ENCODE peak calls at places on chromosomes 6 and 20, in nine cellular contexts. M is SJSA1; R is CD4-positive, CD25-positive, alpha-beta regulatory T cell; S is heart left ventricle; Z is GM06990; C is effector CD4-positive, alpha-beta T cell; N is SK-MEL-5; A is uterus; O is NCI-H510A treated with DMSO at 0.1 percent for 48 hours. D is an unnamed sample.

GRCh38 chr20:45354423-45355208 is 6.4 kb upstream of the SDC4 start:
- DNase-seq in M (peak; percentile 28), R (no peak), S (no peak), Z (no peak), C (no peak), N (no peak), A (no peak), O (no peak), D (no peak)

GRCh38 chr20:64106435-64106961 is 867 bp downstream of the NPBWR2 start:
- DNase-seq in M (no peak), R (no peak), S (peak; percentile 25), Z (no peak), C (no peak), N (no peak), A (no peak), O (no peak), D (no peak)

GRCh38 chr20:17912916-17913315 is 55.7 kb downstream of the SNX5 start:
- DNase-seq in M (no peak), R (no peak), S (no peak), Z (no peak), C (no peak), N (no peak), A (no peak), O (no peak), D (no peak)

GRCh38 chr20:57062241-57062640 is 204.2 kb downstream of the BMP7 start:
- DNase-seq in M (no peak), R (no peak), S (no peak), Z (no peak), C (no peak), N (no peak), A (no peak), O (no peak), D (no peak)

GRCh38 chr6:46323312-46323965 is 152.7 kb upstream of the ENPP5 start:
- DNase-seq in M (no peak), R (no peak), S (no peak), Z (no peak), C (no peak), N (no peak), A (peak; percentile 20), O (no peak), D (no peak)

GRCh38 chr6:69846770-69847506 is 19.4 kb upstream of the COL19A1 start:
- DNase-seq in M (no peak), R (no peak), S (no peak), Z (no peak), C (no peak), N (no peak), A (no peak), O (no peak), D (no peak)

GRCh38 chr6:77876300-77876699 is 223.5 kb downstream of the MEI4 start:
- DNase-seq in M (no peak), R (no peak), S (no peak), Z (no peak), C (no peak), N (no peak), A (no peak), O (no peak), D (no peak)

GRCh38 chr6:84707161-84707560 is 57.2 kb downstream of the TBX18 start:
- DNase-seq in M (no peak), R (no peak), S (no peak), Z (no peak), C (no peak), N (no peak), A (no peak), O (no peak), D (no peak)

D was measured in SK-N-DZ.